ENCODE peak calls at places on chromosome 2, in nine cellular contexts. One of them, this sample, is unnamed.

GRCh38 chr2:25589676-25590205 is 83.6 kb downstream of the DTNB start:
- DNase-seq in iPS DF 19.7: no peak
- DNase-seq in memory B cell: no peak
- DNase-seq in hippocampal formation: no peak
- DNase-seq in ELR: no peak
- DNase-seq in naive thymus-derived CD4-positive, alpha-beta T cell: no peak
- DNase-seq in SK-N-SH: no peak
- DNase-seq in iris pigment epithelial cell: no peak
- DNase-seq in glutamatergic neuron: no peak
- DNase-seq in this sample: no peak

GRCh38 chr2:72990695-72991438 is 73.5 kb downstream of the EMX1 start:
- DNase-seq in ELR: no peak
- DNase-seq in naive thymus-derived CD4-positive, alpha-beta T cell: no peak
- DNase-seq in memory B cell: no peak
- DNase-seq in hippocampal formation: no peak
- DNase-seq in iris pigment epithelial cell: no peak
- DNase-seq in SK-N-SH: no peak
- DNase-seq in glutamatergic neuron: no peak
- DNase-seq in iPS DF 19.7: no peak
- DNase-seq in this sample: no peak

GRCh38 chr2:240996161-240996833 is 2.1 kb upstream of the SNED1 start:
- DNase-seq in ELR: no peak
- DNase-seq in SK-N-SH: no peak
- DNase-seq in glutamatergic neuron: no peak
- DNase-seq in naive thymus-derived CD4-positive, alpha-beta T cell: no peak
- DNase-seq in iPS DF 19.7: no peak
- DNase-seq in memory B cell: no peak
- DNase-seq in iris pigment epithelial cell: no peak
- DNase-seq in hippocampal formation: no peak
- DNase-seq in this sample: no peak

GRCh38 chr2:98148968-98149697 is 62.2 kb downstream of the VWA3B start:
- DNase-seq in glutamatergic neuron: no peak
- DNase-seq in ELR: peak; percentile 70
- DNase-seq in hippocampal formation: peak; percentile 71
- DNase-seq in SK-N-SH: no peak
- DNase-seq in iPS DF 19.7: peak; percentile 35
- DNase-seq in memory B cell: no peak
- DNase-seq in naive thymus-derived CD4-positive, alpha-beta T cell: peak; percentile 24
- DNase-seq in iris pigment epithelial cell: peak; percentile 95
- DNase-seq in this sample: no peak

GRCh38 chr2:119481501-119482455 is 42.5 kb downstream of the SCTR start:
- DNase-seq in hippocampal formation: no peak
- DNase-seq in ELR: no peak
- DNase-seq in iPS DF 19.7: no peak
- DNase-seq in SK-N-SH: no peak
- DNase-seq in memory B cell: no peak
- DNase-seq in glutamatergic neuron: no peak
- DNase-seq in iris pigment epithelial cell: no peak
- DNase-seq in naive thymus-derived CD4-positive, alpha-beta T cell: no peak
- DNase-seq in this sample: no peak

GRCh38 chr2:231708773-231709635 is 679 bp downstream of the PTMA start:
- DNase-seq in memory B cell: peak; percentile 56
- DNase-seq in ELR: peak; percentile 52
- DNase-seq in glutamatergic neuron: peak; percentile 51
- DNase-seq in iPS DF 19.7: no peak
- DNase-seq in iris pigment epithelial cell: peak; percentile 56
- DNase-seq in hippocampal formation: no peak
- DNase-seq in naive thymus-derived CD4-positive, alpha-beta T cell: peak; percentile 53
- DNase-seq in SK-N-SH: peak; percentile 44
- DNase-seq in this sample: no peak

GRCh38 chr2:218168635-218169462 is 2.1 kb upstream of the CXCR1 start:
- DNase-seq in memory B cell: peak; percentile 65
- DNase-seq in SK-N-SH: peak; percentile 54
- DNase-seq in iPS DF 19.7: peak; percentile 33
- DNase-seq in ELR: peak; percentile 69
- DNase-seq in naive thymus-derived CD4-positive, alpha-beta T cell: peak; percentile 52
- DNase-seq in iris pigment epithelial cell: peak; percentile 27
- DNase-seq in glutamatergic neuron: peak; percentile 59
- DNase-seq in hippocampal formation: no peak
- DNase-seq in this sample: peak; percentile 0

GRCh38 chr2:233706720-233707119 is 6.0 kb upstream of the UGT1A5 start:
- DNase-seq in glutamatergic neuron: no peak
- DNase-seq in hippocampal formation: no peak
- DNase-seq in SK-N-SH: no peak
- DNase-seq in memory B cell: no peak
- DNase-seq in ELR: peak; percentile 13
- DNase-seq in iPS DF 19.7: no peak
- DNase-seq in naive thymus-derived CD4-positive, alpha-beta T cell: no peak
- DNase-seq in iris pigment epithelial cell: peak; percentile 58
- DNase-seq in this sample: no peak

This sample was measured in NCI-H1105.